ENCODE peak calls at places on chromosome 1, in eight cellular contexts. One of them, this sample, is unnamed.

GRCh38 chr1:153679337-153680119 is 1.0 kb downstream of the NPR1 start:
- DNase-seq in A172: no peak
- DNase-seq in uterus: peak
- DNase-seq in bronchial epithelial cell: no peak
- DNase-seq in SW480: no peak
- DNase-seq in SJSA1: no peak
- DNase-seq in body of pancreas: no peak
- DNase-seq in amygdala: no peak
- DNase-seq in this sample: no peak

GRCh38 chr1:94237291-94238226 is at the start of gene ARHGAP29:
- DNase-seq in A172: peak
- DNase-seq in uterus: peak
- DNase-seq in bronchial epithelial cell: peak
- DNase-seq in SW480: peak
- DNase-seq in SJSA1: peak
- DNase-seq in body of pancreas: peak
- DNase-seq in amygdala: no peak
- DNase-seq in this sample: no peak

GRCh38 chr1:84944767-84945486 is 51.9 kb upstream of the LPAR3 start:
- DNase-seq in A172: peak
- DNase-seq in uterus: peak
- DNase-seq in bronchial epithelial cell: peak
- DNase-seq in SW480: peak
- DNase-seq in SJSA1: peak
- DNase-seq in body of pancreas: peak
- DNase-seq in amygdala: peak
- DNase-seq in this sample: peak

GRCh38 chr1:111142358-111142975 is 2.4 kb downstream of the CEPT1 start:
- DNase-seq in A172: no peak
- DNase-seq in uterus: no peak
- DNase-seq in bronchial epithelial cell: peak
- DNase-seq in SW480: no peak
- DNase-seq in SJSA1: no peak
- DNase-seq in body of pancreas: no peak
- DNase-seq in amygdala: no peak
- DNase-seq in this sample: no peak

GRCh38 chr1:81756872-81757271 is 43.9 kb upstream of the ADGRL2 start:
- DNase-seq in A172: no peak
- DNase-seq in uterus: no peak
- DNase-seq in bronchial epithelial cell: no peak
- DNase-seq in SW480: no peak
- DNase-seq in SJSA1: no peak
- DNase-seq in body of pancreas: no peak
- DNase-seq in amygdala: no peak
- DNase-seq in this sample: peak

GRCh38 chr1:27518808-27519207 is 28.8 kb upstream of the WASF2 start:
- DNase-seq in A172: no peak
- DNase-seq in uterus: no peak
- DNase-seq in bronchial epithelial cell: no peak
- DNase-seq in SW480: no peak
- DNase-seq in SJSA1: no peak
- DNase-seq in body of pancreas: no peak
- DNase-seq in amygdala: no peak
- DNase-seq in this sample: no peak

GRCh38 chr1:19448491-19449439 is 36.6 kb downstream of the CAPZB start:
- DNase-seq in A172: peak
- DNase-seq in uterus: peak
- DNase-seq in bronchial epithelial cell: peak
- DNase-seq in SW480: no peak
- DNase-seq in SJSA1: peak
- DNase-seq in body of pancreas: no peak
- DNase-seq in amygdala: no peak
- DNase-seq in this sample: no peak

GRCh38 chr1:54124472-54124871 is 28.3 kb downstream of the CDCP2 start:
- DNase-seq in A172: no peak
- DNase-seq in uterus: no peak
- DNase-seq in bronchial epithelial cell: peak
- DNase-seq in SW480: peak
- DNase-seq in SJSA1: no peak
- DNase-seq in body of pancreas: peak
- DNase-seq in amygdala: no peak
- DNase-seq in this sample: no peak

GRCh38 chr1:225942574-225942973 is 1.6 kb upstream of the LEFTY2 start:
- DNase-seq in A172: no peak
- DNase-seq in uterus: no peak
- DNase-seq in bronchial epithelial cell: no peak
- DNase-seq in SW480: no peak
- DNase-seq in SJSA1: no peak
- DNase-seq in body of pancreas: no peak
- DNase-seq in amygdala: no peak
- DNase-seq in this sample: no peak

GRCh38 chr1:109395602-109396512 is 1.9 kb downstream of the SORT1 start:
- DNase-seq in A172: peak
- DNase-seq in uterus: no peak
- DNase-seq in bronchial epithelial cell: no peak
- DNase-seq in SW480: peak
- DNase-seq in SJSA1: no peak
- DNase-seq in body of pancreas: no peak
- DNase-seq in amygdala: no peak
- DNase-seq in this sample: no peak

GRCh38 chr1:113215015-113215414 is 142.0 kb downstream of the LRIG2 start:
- DNase-seq in A172: no peak
- DNase-seq in uterus: no peak
- DNase-seq in bronchial epithelial cell: no peak
- DNase-seq in SW480: no peak
- DNase-seq in SJSA1: no peak
- DNase-seq in body of pancreas: no peak
- DNase-seq in amygdala: no peak
- DNase-seq in this sample: no peak

GRCh38 chr1:29414091-29414490 is 177.8 kb downstream of the PTPRU start:
- DNase-seq in A172: no peak
- DNase-seq in uterus: no peak
- DNase-seq in bronchial epithelial cell: no peak
- DNase-seq in SW480: no peak
- DNase-seq in SJSA1: peak
- DNase-seq in body of pancreas: no peak
- DNase-seq in amygdala: no peak
- DNase-seq in this sample: no peak

GRCh38 chr1:181117648-181118449 is 29.3 kb downstream of the IER5 start:
- DNase-seq in A172: peak
- DNase-seq in uterus: no peak
- DNase-seq in bronchial epithelial cell: peak
- DNase-seq in SW480: no peak
- DNase-seq in SJSA1: no peak
- DNase-seq in body of pancreas: no peak
- DNase-seq in amygdala: no peak
- DNase-seq in this sample: no peak

GRCh38 chr1:185281245-185281644 is 35.8 kb downstream of the IVNS1ABP start:
- DNase-seq in A172: no peak
- DNase-seq in uterus: no peak
- DNase-seq in bronchial epithelial cell: no peak
- DNase-seq in SW480: peak
- DNase-seq in SJSA1: no peak
- DNase-seq in body of pancreas: no peak
- DNase-seq in amygdala: no peak
- DNase-seq in this sample: no peak

GRCh38 chr1:36562181-36562685 is 79.5 kb upstream of the CSF3R start:
- DNase-seq in A172: no peak
- DNase-seq in uterus: no peak
- DNase-seq in bronchial epithelial cell: no peak
- DNase-seq in SW480: no peak
- DNase-seq in SJSA1: peak
- DNase-seq in body of pancreas: no peak
- DNase-seq in amygdala: no peak
- DNase-seq in this sample: no peak

GRCh38 chr1:5505944-5506343 is 486.3 kb downstream of the NPHP4 start:
- DNase-seq in A172: no peak
- DNase-seq in uterus: no peak
- DNase-seq in bronchial epithelial cell: no peak
- DNase-seq in SW480: no peak
- DNase-seq in SJSA1: no peak
- DNase-seq in body of pancreas: no peak
- DNase-seq in amygdala: no peak
- DNase-seq in this sample: no peak

GRCh38 chr1:78383923-78384322 is 106.9 kb upstream of the PTGFR start:
- DNase-seq in A172: no peak
- DNase-seq in uterus: no peak
- DNase-seq in bronchial epithelial cell: peak
- DNase-seq in SW480: no peak
- DNase-seq in SJSA1: no peak
- DNase-seq in body of pancreas: no peak
- DNase-seq in amygdala: no peak
- DNase-seq in this sample: no peak

GRCh38 chr1:9086796-9087195 is 17.4 kb upstream of the SLC2A5 start:
- DNase-seq in A172: no peak
- DNase-seq in uterus: no peak
- DNase-seq in bronchial epithelial cell: no peak
- DNase-seq in SW480: no peak
- DNase-seq in SJSA1: no peak
- DNase-seq in body of pancreas: no peak
- DNase-seq in amygdala: no peak
- DNase-seq in this sample: no peak